ENCODE peak calls at places on chromosome 19, in five cellular contexts. One of them, this sample, is unnamed.

GRCh38 chr19:45420871-45421270 is 2.8 kb downstream of the ERCC1 start:
- DNase-seq in PC-3: no peak
- DNase-seq in psoas muscle: no peak
- DNase-seq in gastrocnemius medialis: no peak
- DNase-seq in BE2C: no peak
- DNase-seq in this sample: no peak

GRCh38 chr19:38891791-38892190 is 7.6 kb downstream of the SIRT2 start:
- DNase-seq in PC-3: no peak
- DNase-seq in psoas muscle: no peak
- DNase-seq in gastrocnemius medialis: no peak
- DNase-seq in BE2C: no peak
- DNase-seq in this sample: no peak

GRCh38 chr19:50550594-50550966 is 17.7 kb downstream of the LRRC4B start:
- DNase-seq in PC-3: no peak
- DNase-seq in psoas muscle: no peak
- DNase-seq in gastrocnemius medialis: no peak
- DNase-seq in BE2C: no peak
- DNase-seq in this sample: no peak

GRCh38 chr19:35206379-35206778 is 22.2 kb downstream of the FAM187B start:
- DNase-seq in PC-3: no peak
- DNase-seq in psoas muscle: no peak
- DNase-seq in gastrocnemius medialis: no peak
- DNase-seq in BE2C: no peak
- DNase-seq in this sample: no peak

GRCh38 chr19:53927745-53928144 is 18.7 kb downstream of the CACNG7 start:
- DNase-seq in PC-3: peak
- DNase-seq in psoas muscle: no peak
- DNase-seq in gastrocnemius medialis: no peak
- DNase-seq in BE2C: no peak
- DNase-seq in this sample: peak

GRCh38 chr19:19530423-19530804 is 1.7 kb downstream of the YJEFN3 start:
- DNase-seq in PC-3: no peak
- DNase-seq in psoas muscle: no peak
- DNase-seq in gastrocnemius medialis: no peak
- DNase-seq in BE2C: no peak
- DNase-seq in this sample: no peak

GRCh38 chr19:17125728-17126677 is 50.4 kb downstream of the MYO9B start:
- DNase-seq in PC-3: no peak
- DNase-seq in psoas muscle: peak
- DNase-seq in gastrocnemius medialis: peak
- DNase-seq in BE2C: peak
- DNase-seq in this sample: no peak

GRCh38 chr19:45497791-45498190 is 452 bp upstream of the PPM1N start:
- DNase-seq in PC-3: no peak
- DNase-seq in psoas muscle: no peak
- DNase-seq in gastrocnemius medialis: no peak
- DNase-seq in BE2C: no peak
- DNase-seq in this sample: no peak

GRCh38 chr19:53010494-53010893 is 3.2 kb upstream of the ERVV-1 start:
- DNase-seq in PC-3: no peak
- DNase-seq in psoas muscle: no peak
- DNase-seq in gastrocnemius medialis: no peak
- DNase-seq in BE2C: no peak
- DNase-seq in this sample: no peak

GRCh38 chr19:10238172-10238783 is 7.1 kb upstream of the S1PR2 start:
- DNase-seq in PC-3: peak
- DNase-seq in psoas muscle: peak
- DNase-seq in gastrocnemius medialis: no peak
- DNase-seq in BE2C: no peak
- DNase-seq in this sample: peak

GRCh38 chr19:34172661-34173144 is 399 bp downstream of the LSM14A start:
- DNase-seq in PC-3: no peak
- DNase-seq in psoas muscle: no peak
- DNase-seq in gastrocnemius medialis: peak
- DNase-seq in BE2C: no peak
- DNase-seq in this sample: peak

GRCh38 chr19:18098891-18099622 is 1.5 kb downstream of the MAST3 start:
- DNase-seq in PC-3: no peak
- DNase-seq in psoas muscle: no peak
- DNase-seq in gastrocnemius medialis: no peak
- DNase-seq in BE2C: no peak
- DNase-seq in this sample: no peak

GRCh38 chr19:49553451-49554271 is 25.9 kb downstream of the RCN3 start:
- DNase-seq in PC-3: peak
- DNase-seq in psoas muscle: no peak
- DNase-seq in gastrocnemius medialis: no peak
- DNase-seq in BE2C: no peak
- DNase-seq in this sample: peak

GRCh38 chr19:32457540-32457939 is 52.0 kb downstream of the DPY19L3 start:
- DNase-seq in PC-3: no peak
- DNase-seq in psoas muscle: no peak
- DNase-seq in gastrocnemius medialis: no peak
- DNase-seq in BE2C: no peak
- DNase-seq in this sample: no peak

GRCh38 chr19:55146648-55147218 is 2.3 kb downstream of the TNNT1 start:
- DNase-seq in PC-3: peak
- DNase-seq in psoas muscle: peak
- DNase-seq in gastrocnemius medialis: peak
- DNase-seq in BE2C: no peak
- DNase-seq in this sample: no peak

GRCh38 chr19:57558525-57558924 is 1.1 kb downstream of the ZNF550 start:
- DNase-seq in PC-3: peak
- DNase-seq in psoas muscle: no peak
- DNase-seq in gastrocnemius medialis: no peak
- DNase-seq in BE2C: no peak
- DNase-seq in this sample: peak

GRCh38 chr19:34662919-34663318 is 14.0 kb downstream of the SCGB2B2 start:
- DNase-seq in PC-3: peak
- DNase-seq in psoas muscle: no peak
- DNase-seq in gastrocnemius medialis: no peak
- DNase-seq in BE2C: peak
- DNase-seq in this sample: no peak

GRCh38 chr19:23855676-23856075 is 59.0 kb upstream of the ZNF726 start:
- DNase-seq in PC-3: no peak
- DNase-seq in psoas muscle: no peak
- DNase-seq in gastrocnemius medialis: no peak
- DNase-seq in BE2C: peak
- DNase-seq in this sample: no peak

GRCh38 chr19:46488551-46488950 is 7.1 kb downstream of the PNMA8B start:
- DNase-seq in PC-3: no peak
- DNase-seq in psoas muscle: no peak
- DNase-seq in gastrocnemius medialis: no peak
- DNase-seq in BE2C: no peak
- DNase-seq in this sample: no peak

GRCh38 chr19:18489627-18490184 is 32.2 kb downstream of the ELL start:
- DNase-seq in PC-3: no peak
- DNase-seq in psoas muscle: no peak
- DNase-seq in gastrocnemius medialis: no peak
- DNase-seq in BE2C: no peak
- DNase-seq in this sample: no peak

GRCh38 chr19:49645995-49646394 is 4.0 kb downstream of the SCAF1 start:
- DNase-seq in PC-3: no peak
- DNase-seq in psoas muscle: no peak
- DNase-seq in gastrocnemius medialis: no peak
- DNase-seq in BE2C: no peak
- DNase-seq in this sample: no peak

GRCh38 chr19:14554382-14554812 is 17.5 kb downstream of the NDUFB7 start:
- DNase-seq in PC-3: peak
- DNase-seq in psoas muscle: no peak
- DNase-seq in gastrocnemius medialis: no peak
- DNase-seq in BE2C: no peak
- DNase-seq in this sample: no peak

GRCh38 chr19:35563207-35563829 is at the start of gene ATP4A:
- DNase-seq in PC-3: no peak
- DNase-seq in psoas muscle: no peak
- DNase-seq in gastrocnemius medialis: no peak
- DNase-seq in BE2C: no peak
- DNase-seq in this sample: no peak

GRCh38 chr19:4130635-4131438 is 6.9 kb upstream of the MAP2K2 start:
- DNase-seq in PC-3: peak
- DNase-seq in psoas muscle: no peak
- DNase-seq in gastrocnemius medialis: no peak
- DNase-seq in BE2C: no peak
- DNase-seq in this sample: peak

GRCh38 chr19:46181386-46181774 is 33.3 kb downstream of the IGFL2 start:
- DNase-seq in PC-3: peak
- DNase-seq in psoas muscle: no peak
- DNase-seq in gastrocnemius medialis: no peak
- DNase-seq in BE2C: no peak
- DNase-seq in this sample: peak

GRCh38 chr19:7506385-7507328 is 9.2 kb upstream of the ZNF358 start:
- DNase-seq in PC-3: peak
- DNase-seq in psoas muscle: peak
- DNase-seq in gastrocnemius medialis: peak
- DNase-seq in BE2C: peak
- DNase-seq in this sample: peak

GRCh38 chr19:46373573-46374359 is 26.9 kb downstream of the PPP5C start:
- DNase-seq in PC-3: peak
- DNase-seq in psoas muscle: peak
- DNase-seq in gastrocnemius medialis: no peak
- DNase-seq in BE2C: peak
- DNase-seq in this sample: peak

GRCh38 chr19:10655457-10656312 is 1.5 kb downstream of the ILF3 start:
- DNase-seq in PC-3: peak
- DNase-seq in psoas muscle: no peak
- DNase-seq in gastrocnemius medialis: no peak
- DNase-seq in BE2C: peak
- DNase-seq in this sample: peak

GRCh38 chr19:38528213-38528755 is 89.5 kb downstream of the MAP4K1 start:
- DNase-seq in PC-3: no peak
- DNase-seq in psoas muscle: no peak
- DNase-seq in gastrocnemius medialis: no peak
- DNase-seq in BE2C: no peak
- DNase-seq in this sample: no peak

GRCh38 chr19:30091856-30092255 is 149.8 kb downstream of the URI1 start:
- DNase-seq in PC-3: no peak
- DNase-seq in psoas muscle: peak
- DNase-seq in gastrocnemius medialis: no peak
- DNase-seq in BE2C: no peak
- DNase-seq in this sample: no peak

GRCh38 chr19:45640849-45641273 is 1.7 kb upstream of the EML2 start:
- DNase-seq in PC-3: peak
- DNase-seq in psoas muscle: no peak
- DNase-seq in gastrocnemius medialis: no peak
- DNase-seq in BE2C: no peak
- DNase-seq in this sample: no peak

GRCh38 chr19:16661480-16662034 is 618 bp downstream of the TMEM38A start:
- DNase-seq in PC-3: no peak
- DNase-seq in psoas muscle: peak
- DNase-seq in gastrocnemius medialis: peak
- DNase-seq in BE2C: peak
- DNase-seq in this sample: no peak

GRCh38 chr19:35692010-35692409 is 12.3 kb upstream of the ZBTB32 start:
- DNase-seq in PC-3: peak
- DNase-seq in psoas muscle: no peak
- DNase-seq in gastrocnemius medialis: no peak
- DNase-seq in BE2C: no peak
- DNase-seq in this sample: no peak

GRCh38 chr19:14410775-14411134 is 8.4 kb downstream of the DDX39A start:
- DNase-seq in PC-3: no peak
- DNase-seq in psoas muscle: no peak
- DNase-seq in gastrocnemius medialis: no peak
- DNase-seq in BE2C: no peak
- DNase-seq in this sample: no peak

GRCh38 chr19:2253106-2254051 is 2.8 kb downstream of the JSRP1 start:
- DNase-seq in PC-3: no peak
- DNase-seq in psoas muscle: no peak
- DNase-seq in gastrocnemius medialis: no peak
- DNase-seq in BE2C: peak
- DNase-seq in this sample: no peak
- TF ChIP-seq CTCF in PC-3: peak
- TF ChIP-seq CTCF in psoas muscle: no peak
- TF ChIP-seq CTCF in gastrocnemius medialis: no peak
- TF ChIP-seq CTCF in BE2C: peak
- TF ChIP-seq CTCF in this sample: peak

GRCh38 chr19:5563941-5564612 is 3.7 kb downstream of the TINCR start:
- DNase-seq in PC-3: peak
- DNase-seq in psoas muscle: no peak
- DNase-seq in gastrocnemius medialis: no peak
- DNase-seq in BE2C: peak
- DNase-seq in this sample: no peak

GRCh38 chr19:5561559-5561958 is 6.2 kb downstream of the TINCR start:
- DNase-seq in PC-3: peak
- DNase-seq in psoas muscle: no peak
- DNase-seq in gastrocnemius medialis: no peak
- DNase-seq in BE2C: no peak
- DNase-seq in this sample: no peak

GRCh38 chr19:5562280-5562679 is 5.5 kb downstream of the TINCR start:
- DNase-seq in PC-3: no peak
- DNase-seq in psoas muscle: no peak
- DNase-seq in gastrocnemius medialis: no peak
- DNase-seq in BE2C: no peak
- DNase-seq in this sample: no peak

GRCh38 chr19:5564930-5565329 is 2.8 kb downstream of the TINCR start:
- DNase-seq in PC-3: no peak
- DNase-seq in psoas muscle: no peak
- DNase-seq in gastrocnemius medialis: no peak
- DNase-seq in BE2C: no peak
- DNase-seq in this sample: no peak

DNA sequence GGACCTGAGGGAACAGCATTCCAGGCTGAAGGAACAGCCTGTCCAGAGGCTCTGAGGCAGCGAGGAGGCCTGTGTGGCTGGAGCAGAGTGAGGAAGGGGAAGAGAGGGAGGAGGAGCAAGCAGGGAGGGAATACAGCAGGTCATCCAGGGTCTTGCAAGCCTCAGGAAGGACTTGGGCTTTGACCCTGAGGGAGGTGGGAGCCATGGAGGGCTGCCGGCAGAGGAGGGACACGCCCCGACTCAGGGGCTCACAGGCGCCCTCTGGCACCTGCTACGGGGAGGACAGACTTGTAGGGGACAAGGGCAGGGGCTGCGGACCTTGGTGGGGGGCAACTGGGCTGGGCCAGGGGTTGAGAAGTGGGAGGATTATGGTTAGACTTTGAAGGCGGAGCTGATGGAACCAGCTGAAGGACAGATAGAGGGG is 4.7 kb downstream of the TINCR start:
- DNase-seq in PC-3: no peak
- DNase-seq in psoas muscle: no peak
- DNase-seq in gastrocnemius medialis: no peak
- DNase-seq in BE2C: no peak
- DNase-seq in this sample: no peak
- TF ChIP-seq CTCF in PC-3: peak
- TF ChIP-seq CTCF in psoas muscle: no peak
- TF ChIP-seq CTCF in gastrocnemius medialis: no peak
- TF ChIP-seq CTCF in BE2C: peak
- TF ChIP-seq CTCF in this sample: peak

GRCh38 chr19:28454083-28454482 is 758.9 kb downstream of the UQCRFS1 start:
- DNase-seq in PC-3: no peak
- DNase-seq in psoas muscle: no peak
- DNase-seq in gastrocnemius medialis: no peak
- DNase-seq in BE2C: no peak
- DNase-seq in this sample: peak
- TF ChIP-seq CTCF in PC-3: no peak
- TF ChIP-seq CTCF in psoas muscle: no peak
- TF ChIP-seq CTCF in gastrocnemius medialis: no peak
- TF ChIP-seq CTCF in BE2C: no peak
- TF ChIP-seq CTCF in this sample: no peak

GRCh38 chr19:12495002-12495802 is 10.6 kb upstream of the ZNF709 start:
- DNase-seq in PC-3: peak
- DNase-seq in psoas muscle: peak
- DNase-seq in gastrocnemius medialis: peak
- DNase-seq in BE2C: peak
- DNase-seq in this sample: peak
- TF ChIP-seq CTCF in PC-3: peak
- TF ChIP-seq CTCF in psoas muscle: peak
- TF ChIP-seq CTCF in gastrocnemius medialis: peak
- TF ChIP-seq CTCF in BE2C: peak
- TF ChIP-seq CTCF in this sample: peak

GRCh38 chr19:43934055-43934984 is 762 bp downstream of the ZNF45 start:
- DNase-seq in PC-3: peak
- DNase-seq in psoas muscle: no peak
- DNase-seq in gastrocnemius medialis: no peak
- DNase-seq in BE2C: no peak
- DNase-seq in this sample: no peak
- TF ChIP-seq CTCF in PC-3: no peak
- TF ChIP-seq CTCF in psoas muscle: no peak
- TF ChIP-seq CTCF in gastrocnemius medialis: no peak
- TF ChIP-seq CTCF in BE2C: no peak
- TF ChIP-seq CTCF in this sample: no peak